ENCODE peak calls at places on chromosomes 12 and 14, in six cellular contexts. B, S, X, N, L and V are unnamed samples.

GRCh38 chr14:69034612-69035262 is 55.6 kb upstream of the ACTN1 start:
- DNase-seq in B (no peak), S (no peak), X (no peak), N (no peak), L (no peak), V (no peak)

GRCh38 chr14:76067536-76067935 is 82.0 kb downstream of the IFT43 start:
- DNase-seq in B (no peak), S (no peak), X (no peak), N (no peak), L (no peak), V (no peak)

GRCh38 chr14:78705989-78706388 is 535.8 kb downstream of the NRXN3 start:
- DNase-seq in B (no peak), S (no peak), X (no peak), N (no peak), L (no peak), V (no peak)

GRCh38 chr14:54450535-54450934 is 9.4 kb upstream of the CNIH1 start:
- DNase-seq in B (no peak), S (no peak), X (no peak), N (no peak), L (no peak), V (no peak)

GRCh38 chr12:38811814-38812356 is 93.5 kb downstream of the CPNE8 start:
- DNase-seq in B (no peak), S (no peak), X (no peak), N (no peak), L (no peak), V (no peak)

GRCh38 chr14:89957791-89958190 is 2.1 kb downstream of the TDP1 start:
- DNase-seq in B (no peak), S (peak; percentile 19), X (no peak), N (no peak), L (no peak), V (peak; percentile 40)

GRCh38 chr14:64337901-64338615 is 43.9 kb upstream of the ESR2 start:
- DNase-seq in B (peak; percentile 57), S (no peak), X (peak; percentile 62), N (no peak), L (peak; percentile 66), V (peak; percentile 50)

GRCh38 chr14:95465358-95465757 is 51.1 kb downstream of the SYNE3 start:
- DNase-seq in B (no peak), S (no peak), X (no peak), N (no peak), L (no peak), V (no peak)

GRCh38 chr12:18375583-18375982 is 114.3 kb downstream of the PIK3C2G start:
- DNase-seq in B (no peak), S (no peak), X (no peak), N (no peak), L (no peak), V (no peak)

GRCh38 chr14:104731249-104731924 is 7.4 kb downstream of the ADSS1 start:
- DNase-seq in B (peak; percentile 33), S (no peak), X (no peak), N (no peak), L (no peak), V (no peak)

GRCh38 chr14:68541128-68541896 is 251.6 kb downstream of the ZFP36L1 start:
- DNase-seq in B (no peak), S (no peak), X (no peak), N (no peak), L (no peak), V (no peak)

GRCh38 chr14:96852823-96853422 is 55.7 kb downstream of the VRK1 start:
- DNase-seq in B (no peak), S (no peak), X (peak; percentile 40), N (no peak), L (peak; percentile 17), V (no peak)

GRCh38 chr12:67268335-67268895 is 743 bp upstream of the CAND1 start:
- DNase-seq in B (peak; percentile 97), S (peak; percentile 84), X (peak; percentile 98), N (no peak), L (no peak), V (peak; percentile 85)

GRCh38 chr14:95660550-95661515 is 25.4 kb upstream of the TCL1B start:
- DNase-seq in B (no peak), S (no peak), X (no peak), N (no peak), L (no peak), V (no peak)

GRCh38 chr12:68971404-68971803 is 38.4 kb upstream of the CPM start:
- DNase-seq in B (no peak), S (no peak), X (no peak), N (no peak), L (no peak), V (no peak)

GRCh38 chr14:88554458-88555286 is at the start of gene PTPN21:
- DNase-seq in B (no peak), S (peak; percentile 85), X (peak; percentile 55), N (no peak), L (no peak), V (peak; percentile 87)

GRCh38 chr14:29518335-29518734 is 409.3 kb downstream of the PRKD1 start:
- DNase-seq in B (no peak), S (no peak), X (no peak), N (no peak), L (no peak), V (no peak)

GRCh38 chr14:55103005-55103640 is 25.9 kb upstream of the LGALS3 start:
- DNase-seq in B (no peak), S (peak; percentile 82), X (peak; percentile 94), N (peak; percentile 39), L (peak; percentile 26), V (peak; percentile 76)

GRCh38 chr14:28603606-28604005 is 163.0 kb upstream of the FOXG1 start:
- DNase-seq in B (no peak), S (no peak), X (no peak), N (no peak), L (no peak), V (no peak)

GRCh38 chr12:108635997-108636808 is 2.5 kb upstream of the SELPLG start:
- DNase-seq in B (no peak), S (no peak), X (no peak), N (no peak), L (peak; percentile 49), V (no peak)